ENCODE peak calls at places on chromosome 9, in eight cellular contexts. F is DMS53; S is kidney; U is H4; A is stimulated activated CD4-positive, alpha-beta T cell treated with anti-CD3 and anti-CD28 coated beads, Interleukin-12 subunit alpha, Interleukin-12 subunit beta, amount 100 ng/mL, for 48 hours; R is HCT116; L is NCI-H1105; J is amniotic stem cell. M is an unnamed sample.

GRCh38 chr9:83154087-83154736 is 91.3 kb upstream of the RASEF start:
- DNase-seq in F (peak; percentile 88), S (no peak), U (peak; percentile 71), A (no peak), R (no peak), L (no peak), J (peak; percentile 1), M (no peak)

GRCh38 chr9:94042516-94042915 is 41.7 kb upstream of the PTPDC1 start:
- DNase-seq in F (no peak), S (no peak), U (no peak), A (no peak), R (no peak), L (no peak), J (no peak), M (no peak)

GRCh38 chr9:109975574-109976327 is 195.8 kb downstream of the PALM2AKAP2 start:
- DNase-seq in F (no peak), S (no peak), U (no peak), A (no peak), R (no peak), L (no peak), J (no peak), M (no peak)

GRCh38 chr9:6827370-6827949 is 69.7 kb downstream of the KDM4C start:
- DNase-seq in F (peak; percentile 66), S (no peak), U (peak; percentile 7), A (peak; percentile 63), R (peak; percentile 15), L (peak; percentile 45), J (no peak), M (no peak)

GRCh38 chr9:83144492-83144891 is 81.5 kb upstream of the RASEF start:
- DNase-seq in F (peak; percentile 15), S (no peak), U (no peak), A (no peak), R (no peak), L (no peak), J (no peak), M (no peak)

GRCh38 chr9:109030426-109030825 is 17.1 kb upstream of the CTNNAL1 start:
- DNase-seq in F (no peak), S (no peak), U (no peak), A (no peak), R (no peak), L (no peak), J (no peak), M (no peak)

GRCh38 chr9:109401990-109402318 is 81.1 kb upstream of the EPB41L4B start:
- DNase-seq in F (no peak), S (no peak), U (no peak), A (no peak), R (no peak), L (no peak), J (no peak), M (no peak)

GRCh38 chr9:105188746-105189145 is 55.7 kb upstream of the SLC44A1 start:
- DNase-seq in F (no peak), S (no peak), U (no peak), A (no peak), R (no peak), L (no peak), J (no peak), M (no peak)

GRCh38 chr9:134968011-134968822 is 50.5 kb upstream of the FCN1 start:
- DNase-seq in F (no peak), S (peak; percentile 48), U (peak; percentile 44), A (no peak), R (no peak), L (peak; percentile 27), J (no peak), M (no peak)

GRCh38 chr9:116337015-116337414 is 183.4 kb downstream of the PAPPA start:
- DNase-seq in F (peak; percentile 71), S (no peak), U (peak; percentile 8), A (no peak), R (no peak), L (no peak), J (peak; percentile 37), M (no peak)

GRCh38 chr9:73615557-73615956 is 463.9 kb downstream of the ANXA1 start:
- DNase-seq in F (no peak), S (no peak), U (no peak), A (no peak), R (no peak), L (no peak), J (no peak), M (no peak)

GRCh38 chr9:133931059-133931458 is 61.1 kb downstream of the VAV2 start:
- DNase-seq in F (peak; percentile 43), S (no peak), U (no peak), A (no peak), R (no peak), L (no peak), J (no peak), M (no peak)

GRCh38 chr9:108639736-108640135 is 216.1 kb downstream of the ACTL7B start:
- DNase-seq in F (no peak), S (no peak), U (no peak), A (no peak), R (no peak), L (no peak), J (no peak), M (no peak)

GRCh38 chr9:91580136-91580535 is 156.5 kb upstream of the NFIL3 start:
- DNase-seq in F (no peak), S (no peak), U (peak; percentile 45), A (no peak), R (no peak), L (no peak), J (no peak), M (no peak)

GRCh38 chr9:92658611-92659010 is 11.3 kb downstream of the IPPK start:
- DNase-seq in F (no peak), S (peak; percentile 53), U (no peak), A (no peak), R (no peak), L (no peak), J (no peak), M (no peak)

GRCh38 chr9:10855847-10856246 is 243.0 kb upstream of the PTPRD start:
- DNase-seq in F (peak; percentile 16), S (no peak), U (no peak), A (no peak), R (no peak), L (peak; percentile 14), J (no peak), M (no peak)

GRCh38 chr9:127904888-127905728 is 5.7 kb upstream of the ST6GALNAC6 start:
- DNase-seq in F (no peak), S (no peak), U (no peak), A (no peak), R (no peak), L (no peak), J (no peak), M (no peak)

M was measured in NCI-H1436 treated with DMSO at 0.1 percent for 48 hours.